ENCODE peak calls at places on chromosomes 3 and 15, in ten cellular contexts. K is lower leg skin, M is transverse colon, A is heart left ventricle, N is suprapubic skin, D is IMR-90, O is right lobe of liver, L is A549, Y is H54, R is breast epithelium. U is an unnamed sample.
A peak's percentile ranks its signal among the peaks of the same experiment; 100 is the strongest.

GRCh38 chr15:72961326-72961725 is 90.9 kb upstream of the NEO1 start:
- DNase-seq in K (no peak), M (peak; percentile 60), A (no peak), N (no peak), D (no peak), O (no peak), L (no peak), Y (no peak), R (no peak), U (no peak)

GRCh38 chr3:107877936-107878335 is 212.9 kb downstream of the CD47 start:
- DNase-seq in K (no peak), M (no peak), A (no peak), N (no peak), D (no peak), O (no peak), L (no peak), Y (no peak), R (no peak), U (no peak)

GRCh38 chr15:66862111-66862815 is 160.2 kb downstream of the SMAD6 start:
- DNase-seq in K (peak; percentile 72), M (peak; percentile 4), A (no peak), N (no peak), D (no peak), O (no peak), L (peak; percentile 43), Y (no peak), R (peak; percentile 14), U (no peak)

GRCh38 chr15:50298340-50298739 is 32.8 kb upstream of the HDC start:
- DNase-seq in K (no peak), M (no peak), A (no peak), N (no peak), D (peak; percentile 63), O (no peak), L (no peak), Y (peak; percentile 2), R (no peak), U (no peak)

GRCh38 chr15:94352940-94353820 is 121.8 kb downstream of the MCTP2 start:
- DNase-seq in K (no peak), M (no peak), A (no peak), N (no peak), D (peak; percentile 19), O (no peak), L (no peak), Y (no peak), R (no peak), U (no peak)

GRCh38 chr3:108552267-108553159 is 36.7 kb downstream of the CIP2A start:
- DNase-seq in K (no peak), M (no peak), A (no peak), N (no peak), D (peak; percentile 56), O (no peak), L (peak; percentile 9), Y (no peak), R (no peak), U (peak; percentile 61)

GRCh38 chr3:110810356-110810755 is 261.3 kb upstream of the NECTIN3 start:
- DNase-seq in K (no peak), M (no peak), A (no peak), N (no peak), D (peak; percentile 62), O (no peak), L (no peak), Y (no peak), R (no peak), U (no peak)

GRCh38 chr3:177026505-177027277 is 170.6 kb downstream of the TBL1XR1 start:
- DNase-seq in K (no peak), M (no peak), A (no peak), N (no peak), D (peak; percentile 70), O (no peak), L (no peak), Y (no peak), R (no peak), U (peak; percentile 73)

GRCh38 chr3:52721002-52721741 is 15.3 kb downstream of the SPCS1 start:
- DNase-seq in K (no peak), M (no peak), A (no peak), N (no peak), D (no peak), O (no peak), L (no peak), Y (no peak), R (no peak), U (no peak)

GRCh38 chr15:63331456-63331855 is 50.2 kb downstream of the CA12 start:
- DNase-seq in K (peak; percentile 68), M (no peak), A (no peak), N (no peak), D (peak; percentile 43), O (no peak), L (no peak), Y (no peak), R (no peak), U (no peak)

GRCh38 chr3:33787328-33788009 is 11.0 kb upstream of the PDCD6IP start:
- DNase-seq in K (peak; percentile 87), M (peak; percentile 68), A (peak; percentile 37), N (no peak), D (peak; percentile 72), O (peak; percentile 36), L (peak; percentile 72), Y (peak; percentile 24), R (peak; percentile 56), U (peak; percentile 83)

GRCh38 chr15:91866971-91867372 is 13.5 kb downstream of the SLCO3A1 start:
- DNase-seq in K (no peak), M (no peak), A (peak; percentile 89), N (peak; percentile 75), D (no peak), O (no peak), L (no peak), Y (no peak), R (no peak), U (no peak)

GRCh38 chr15:99604865-99605264 is 39.1 kb downstream of the MEF2A start:
- DNase-seq in K (no peak), M (no peak), A (no peak), N (no peak), D (no peak), O (no peak), L (no peak), Y (no peak), R (no peak), U (no peak)

GRCh38 chr3:194560047-194560446 is 73.2 kb downstream of the TMEM44 start:
- DNase-seq in K (no peak), M (no peak), A (no peak), N (no peak), D (no peak), O (peak; percentile 48), L (no peak), Y (no peak), R (no peak), U (no peak)

GRCh38 chr3:55165278-55165677 is 237.4 kb upstream of the LRTM1 start:
- DNase-seq in K (no peak), M (no peak), A (no peak), N (no peak), D (peak; percentile 92), O (no peak), L (no peak), Y (no peak), R (no peak), U (no peak)

GRCh38 chr15:67201136-67201535 is 53.3 kb downstream of the AAGAB start:
- DNase-seq in K (no peak), M (no peak), A (no peak), N (no peak), D (no peak), O (no peak), L (no peak), Y (no peak), R (no peak), U (no peak)

GRCh38 chr3:187130346-187131066 is 8.8 kb downstream of the RPL39L start:
- DNase-seq in K (no peak), M (no peak), A (no peak), N (no peak), D (peak; percentile 62), O (no peak), L (no peak), Y (peak; percentile 20), R (no peak), U (peak; percentile 24)

GRCh38 chr3:44048196-44048924 is 193.3 kb upstream of the TOPAZ1 start:
- DNase-seq in K (peak; percentile 13), M (no peak), A (no peak), N (no peak), D (no peak), O (no peak), L (no peak), Y (no peak), R (no peak), U (no peak)

DNA sequence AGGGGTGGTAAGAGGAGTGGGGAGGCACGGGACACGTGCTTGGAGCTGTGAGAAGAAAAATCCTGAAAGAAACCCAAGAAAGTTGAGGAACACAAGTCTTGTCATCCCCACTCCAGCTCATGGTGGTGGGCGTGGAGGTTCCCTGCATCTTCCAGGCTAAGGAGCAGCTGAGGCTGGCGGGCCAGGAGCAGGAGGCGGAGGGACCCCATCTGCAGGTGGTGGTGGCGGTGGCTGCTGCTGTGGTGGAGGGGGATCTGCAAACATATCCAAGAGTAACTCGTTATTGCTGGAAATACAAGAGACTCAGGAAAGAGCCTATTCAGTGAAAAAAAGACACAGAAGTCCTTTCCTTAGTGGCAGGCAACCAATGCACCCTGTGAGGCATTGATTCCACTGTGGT is 9.4 kb upstream of the CSPG5 start:
- DNase-seq in K (no peak), M (no peak), A (no peak), N (no peak), D (no peak), O (no peak), L (no peak), Y (no peak), R (no peak), U (no peak)
- TF ChIP-seq POLR2A in K (no peak), M (no peak), A (no peak), N (no peak), D (no peak), O (no peak), L (no peak), Y (no peak), R (no peak), U (no peak)

GRCh38 chr3:132660056-132660744 is at the start of gene UBA5:
- DNase-seq in K (peak; percentile 93), M (peak; percentile 73), A (peak; percentile 78), N (peak; percentile 76), D (peak; percentile 61), O (peak; percentile 71), L (peak; percentile 56), Y (peak; percentile 56), R (no peak), U (peak; percentile 83)
- TF ChIP-seq POLR2A in K (no peak), M (peak; percentile 14), A (no peak), N (no peak), D (peak; percentile 21), O (peak; percentile 11), L (peak; percentile 65), Y (peak; percentile 72), R (peak; percentile 22), U (peak; percentile 69)

DNA sequence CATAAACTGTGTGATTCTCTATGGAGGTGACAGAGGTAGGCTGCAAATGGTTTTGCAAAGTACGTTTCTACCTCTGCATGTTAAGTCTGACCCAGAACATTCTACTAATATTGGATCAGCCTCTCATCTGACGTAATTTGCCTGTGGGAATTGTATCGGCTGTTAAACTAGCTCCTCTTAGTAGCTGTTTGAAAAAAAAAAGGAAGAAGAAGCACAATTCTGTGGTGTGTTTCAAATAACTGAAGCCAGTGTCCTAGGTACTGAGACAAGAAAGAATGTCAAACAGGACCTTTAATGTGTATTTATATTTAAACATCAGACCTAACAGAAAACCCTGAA is 478.1 kb downstream of the RBMS3 start:
- DNase-seq in K (no peak), M (no peak), A (no peak), N (no peak), D (peak; percentile 80), O (no peak), L (no peak), Y (no peak), R (no peak), U (no peak)
- TF ChIP-seq POLR2A in K (no peak), M (no peak), A (no peak), N (no peak), D (no peak), O (no peak), L (no peak), Y (no peak), R (no peak), U (no peak)

GRCh38 chr15:80160570-80161156 is 7.9 kb downstream of the FAH start:
- DNase-seq in K (no peak), M (peak; percentile 50), A (peak; percentile 52), N (no peak), D (peak; percentile 96), O (peak; percentile 84), L (no peak), Y (peak; percentile 24), R (peak; percentile 69), U (peak; percentile 84)
- TF ChIP-seq POLR2A in K (no peak), M (no peak), A (no peak), N (no peak), D (no peak), O (peak; percentile 79), L (no peak), Y (peak; percentile 16), R (no peak), U (peak; percentile 41)

U was measured in erythroblast.